ENCODE peak calls at places on chromosomes 11 and 22, in five cellular contexts. One of them, this sample, is unnamed.

GRCh38 chr22:42160251-42160650 is 29.6 kb upstream of the CYP2D6 start:
- DNase-seq in AG04449: no peak
- DNase-seq in left colon: no peak
- DNase-seq in COLO829: no peak
- DNase-seq in activated CD4-positive, alpha-beta T cell treated with anti-CD3 and anti-CD28 coated beads, Interleukin-2, amount 50 U/mL, for 1 hour: no peak
- DNase-seq in this sample: no peak

GRCh38 chr22:47195676-47196492 is 433.4 kb downstream of the TBC1D22A start:
- DNase-seq in AG04449: no peak
- DNase-seq in left colon: no peak
- DNase-seq in COLO829: no peak
- DNase-seq in activated CD4-positive, alpha-beta T cell treated with anti-CD3 and anti-CD28 coated beads, Interleukin-2, amount 50 U/mL, for 1 hour: no peak
- DNase-seq in this sample: no peak

GRCh38 chr11:16792426-16792825 is 54.0 kb downstream of the C11orf58 start:
- DNase-seq in AG04449: no peak
- DNase-seq in left colon: no peak
- DNase-seq in COLO829: no peak
- DNase-seq in activated CD4-positive, alpha-beta T cell treated with anti-CD3 and anti-CD28 coated beads, Interleukin-2, amount 50 U/mL, for 1 hour: no peak
- DNase-seq in this sample: no peak

GRCh38 chr11:537622-538430 is 499 bp downstream of the LRRC56 start:
- DNase-seq in AG04449: no peak
- DNase-seq in left colon: peak
- DNase-seq in COLO829: no peak
- DNase-seq in activated CD4-positive, alpha-beta T cell treated with anti-CD3 and anti-CD28 coated beads, Interleukin-2, amount 50 U/mL, for 1 hour: no peak
- DNase-seq in this sample: no peak

GRCh38 chr11:1694064-1694845 is 2.7 kb upstream of the KRTAP5-6 start:
- DNase-seq in AG04449: peak
- DNase-seq in left colon: peak
- DNase-seq in COLO829: peak
- DNase-seq in activated CD4-positive, alpha-beta T cell treated with anti-CD3 and anti-CD28 coated beads, Interleukin-2, amount 50 U/mL, for 1 hour: peak
- DNase-seq in this sample: no peak

GRCh38 chr11:128830836-128831780 is 36.0 kb downstream of the KCNJ1 start:
- DNase-seq in AG04449: peak
- DNase-seq in left colon: peak
- DNase-seq in COLO829: peak
- DNase-seq in activated CD4-positive, alpha-beta T cell treated with anti-CD3 and anti-CD28 coated beads, Interleukin-2, amount 50 U/mL, for 1 hour: peak
- DNase-seq in this sample: peak

GRCh38 chr11:100680070-100680469 is 7.0 kb upstream of the ARHGAP42 start:
- DNase-seq in AG04449: no peak
- DNase-seq in left colon: no peak
- DNase-seq in COLO829: no peak
- DNase-seq in activated CD4-positive, alpha-beta T cell treated with anti-CD3 and anti-CD28 coated beads, Interleukin-2, amount 50 U/mL, for 1 hour: no peak
- DNase-seq in this sample: no peak

GRCh38 chr22:22474733-22475132 is 33.8 kb downstream of the ZNF280B start:
- DNase-seq in AG04449: no peak
- DNase-seq in left colon: no peak
- DNase-seq in COLO829: no peak
- DNase-seq in activated CD4-positive, alpha-beta T cell treated with anti-CD3 and anti-CD28 coated beads, Interleukin-2, amount 50 U/mL, for 1 hour: no peak
- DNase-seq in this sample: no peak

GRCh38 chr11:34624069-34624468 is 3.2 kb downstream of the EHF start:
- DNase-seq in AG04449: no peak
- DNase-seq in left colon: peak
- DNase-seq in COLO829: no peak
- DNase-seq in activated CD4-positive, alpha-beta T cell treated with anti-CD3 and anti-CD28 coated beads, Interleukin-2, amount 50 U/mL, for 1 hour: peak
- DNase-seq in this sample: no peak

GRCh38 chr11:45650166-45651095 is 15.0 kb downstream of the CHST1 start:
- DNase-seq in AG04449: no peak
- DNase-seq in left colon: no peak
- DNase-seq in COLO829: no peak
- DNase-seq in activated CD4-positive, alpha-beta T cell treated with anti-CD3 and anti-CD28 coated beads, Interleukin-2, amount 50 U/mL, for 1 hour: no peak
- DNase-seq in this sample: no peak

GRCh38 chr11:100788561-100788960 is 101.5 kb downstream of the ARHGAP42 start:
- DNase-seq in AG04449: no peak
- DNase-seq in left colon: no peak
- DNase-seq in COLO829: no peak
- DNase-seq in activated CD4-positive, alpha-beta T cell treated with anti-CD3 and anti-CD28 coated beads, Interleukin-2, amount 50 U/mL, for 1 hour: no peak
- DNase-seq in this sample: no peak

GRCh38 chr22:43481528-43482309 is 69.9 kb downstream of the MPPED1 start:
- DNase-seq in AG04449: no peak
- DNase-seq in left colon: no peak
- DNase-seq in COLO829: no peak
- DNase-seq in activated CD4-positive, alpha-beta T cell treated with anti-CD3 and anti-CD28 coated beads, Interleukin-2, amount 50 U/mL, for 1 hour: no peak
- DNase-seq in this sample: no peak

GRCh38 chr11:10308208-10308954 is 3.5 kb downstream of the ADM start:
- DNase-seq in AG04449: no peak
- DNase-seq in left colon: no peak
- DNase-seq in COLO829: no peak
- DNase-seq in activated CD4-positive, alpha-beta T cell treated with anti-CD3 and anti-CD28 coated beads, Interleukin-2, amount 50 U/mL, for 1 hour: no peak
- DNase-seq in this sample: no peak